ENCODE peak calls at places on chromosomes 6 and 20, in eight cellular contexts. H, M, S, I, D, Z, Q and R are unnamed samples.

GRCh38 chr20:57388953-57389694 is 2.1 kb upstream of the RBM38 start:
- DNase-seq in H (peak), M (peak), S (peak), I (peak), D (peak), Z (peak), Q (no peak), R (peak)

GRCh38 chr6:17012421-17013225 is 89.2 kb upstream of the STMND1 start:
- DNase-seq in H (no peak), M (peak), S (peak), I (peak), D (no peak), Z (no peak), Q (peak), R (no peak)

GRCh38 chr6:56594699-56595098 is 48.0 kb downstream of the DST start:
- DNase-seq in H (no peak), M (no peak), S (no peak), I (no peak), D (no peak), Z (no peak), Q (no peak), R (no peak)

GRCh38 chr6:129419324-129419723 is 290.7 kb downstream of the ARHGAP18 start:
- DNase-seq in H (no peak), M (no peak), S (no peak), I (no peak), D (no peak), Z (no peak), Q (no peak), R (no peak)

GRCh38 chr6:85408039-85408438 is 41.8 kb upstream of the NT5E start:
- DNase-seq in H (no peak), M (no peak), S (no peak), I (no peak), D (no peak), Z (no peak), Q (no peak), R (no peak)

GRCh38 chr20:53738039-53738944 is 144.7 kb upstream of the ZNF217 start:
- DNase-seq in H (no peak), M (peak), S (peak), I (peak), D (no peak), Z (peak), Q (peak), R (peak)

GRCh38 chr6:166465671-166466087 is 82.9 kb upstream of the MPC1 start:
- DNase-seq in H (no peak), M (peak), S (peak), I (peak), D (no peak), Z (no peak), Q (no peak), R (no peak)

GRCh38 chr6:82015526-82015925 is 232.0 kb downstream of the IBTK start:
- DNase-seq in H (no peak), M (no peak), S (no peak), I (no peak), D (no peak), Z (no peak), Q (no peak), R (no peak)

GRCh38 chr6:52568320-52568719 is 8.5 kb downstream of the TRAM2 start:
- DNase-seq in H (no peak), M (no peak), S (peak), I (no peak), D (no peak), Z (no peak), Q (no peak), R (no peak)

GRCh38 chr6:27178001-27178730 is 69.3 kb upstream of the PRSS16 start:
- DNase-seq in H (peak), M (peak), S (peak), I (peak), D (peak), Z (peak), Q (peak), R (peak)

GRCh38 chr20:35991142-35991771 is 22.9 kb downstream of the CNBD2 start:
- DNase-seq in H (no peak), M (no peak), S (peak), I (peak), D (no peak), Z (peak), Q (no peak), R (peak)

GRCh38 chr6:160041608-160042007 is 72.7 kb downstream of the IGF2R start:
- DNase-seq in H (no peak), M (peak), S (peak), I (peak), D (no peak), Z (no peak), Q (peak), R (peak)

GRCh38 chr6:24743265-24743943 is 24.4 kb upstream of the C6orf62 start:
- DNase-seq in H (no peak), M (no peak), S (peak), I (peak), D (no peak), Z (no peak), Q (peak), R (peak)

GRCh38 chr20:59725476-59726119 is 121.3 kb downstream of the PHACTR3 start:
- DNase-seq in H (no peak), M (no peak), S (no peak), I (no peak), D (no peak), Z (no peak), Q (no peak), R (no peak)